ENCODE peak calls at places on chromosomes 16 and 17, in four cellular contexts. One of them, this sample, is unnamed.

GRCh38 chr16:70656712-70657263 is 10.4 kb downstream of the IL34 start:
- DNase-seq in HCT116: no peak
- DNase-seq in K562: no peak
- DNase-seq in HepG2: peak; percentile 78
- DNase-seq in this sample: no peak

GRCh38 chr16:50093607-50094570 is 28.1 kb downstream of the HEATR3 start:
- DNase-seq in HCT116: no peak
- DNase-seq in K562: no peak
- DNase-seq in HepG2: no peak
- DNase-seq in this sample: no peak

GRCh38 chr16:1159973-1160772 is 7.3 kb downstream of the CACNA1H start:
- DNase-seq in HCT116: no peak
- DNase-seq in K562: peak; percentile 58
- DNase-seq in HepG2: peak; percentile 83
- DNase-seq in this sample: no peak

GRCh38 chr17:35238817-35239216 is 4.1 kb upstream of the SLFN5 start:
- DNase-seq in HCT116: no peak
- DNase-seq in K562: no peak
- DNase-seq in HepG2: no peak
- DNase-seq in this sample: no peak

GRCh38 chr16:50563989-50564388 is 15.8 kb downstream of the NKD1 start:
- DNase-seq in HCT116: no peak
- DNase-seq in K562: no peak
- DNase-seq in HepG2: no peak
- DNase-seq in this sample: no peak

GRCh38 chr16:66364117-66364958 is 2.2 kb upstream of the CDH5 start:
- DNase-seq in HCT116: no peak
- DNase-seq in K562: no peak
- DNase-seq in HepG2: no peak
- DNase-seq in this sample: no peak

GRCh38 chr17:40416671-40417070 is 1.0 kb downstream of the TOP2A start:
- DNase-seq in HCT116: no peak
- DNase-seq in K562: no peak
- DNase-seq in HepG2: no peak
- DNase-seq in this sample: no peak

GRCh38 chr17:42525221-42525620 is 10.8 kb upstream of the NAGLU start:
- DNase-seq in HCT116: no peak
- DNase-seq in K562: no peak
- DNase-seq in HepG2: no peak
- DNase-seq in this sample: no peak

GRCh38 chr17:62657664-62658063 is 30.2 kb downstream of the MRC2 start:
- DNase-seq in HCT116: no peak
- DNase-seq in K562: no peak
- DNase-seq in HepG2: no peak
- DNase-seq in this sample: no peak

GRCh38 chr17:58224315-58224714 is 5.3 kb upstream of the MKS1 start:
- DNase-seq in HCT116: peak; percentile 28
- DNase-seq in K562: no peak
- DNase-seq in HepG2: no peak
- DNase-seq in this sample: no peak

GRCh38 chr17:40316571-40317344 is 7.8 kb downstream of the RARA start:
- DNase-seq in HCT116: peak; percentile 40
- DNase-seq in K562: no peak
- DNase-seq in HepG2: peak; percentile 80
- DNase-seq in this sample: no peak

GRCh38 chr16:56425439-56425832 is at the start of gene AMFR:
- DNase-seq in HCT116: peak; percentile 54
- DNase-seq in K562: peak; percentile 93
- DNase-seq in HepG2: peak; percentile 74
- DNase-seq in this sample: no peak

GRCh38 chr16:10744370-10745030 is 858 bp downstream of the NUBP1 start:
- DNase-seq in HCT116: no peak
- DNase-seq in K562: no peak
- DNase-seq in HepG2: no peak
- DNase-seq in this sample: no peak

GRCh38 chr17:69460963-69461922 is 46.7 kb downstream of the MAP2K6 start:
- DNase-seq in HCT116: no peak
- DNase-seq in K562: no peak
- DNase-seq in HepG2: no peak
- DNase-seq in this sample: no peak

DNA sequence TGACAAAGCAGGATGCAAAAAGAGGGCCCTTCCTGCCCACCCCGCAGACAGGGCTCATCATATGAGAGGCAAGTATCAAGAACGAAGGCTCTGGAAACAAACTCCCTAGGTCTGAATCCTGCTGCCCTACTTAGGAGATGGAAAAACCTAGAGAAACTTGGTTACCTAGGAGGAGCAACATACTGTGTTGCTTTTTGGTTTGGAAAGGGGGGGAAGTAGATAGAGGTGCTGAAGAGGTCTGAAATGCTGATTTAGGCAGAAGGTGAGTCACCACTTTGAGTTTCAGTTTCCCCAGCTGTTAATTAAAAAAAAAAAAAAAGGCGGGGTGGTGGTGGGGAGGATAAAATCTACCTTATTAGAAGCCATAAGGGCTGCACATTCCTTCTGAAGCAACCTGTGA is 1.5 kb downstream of the N4BP1 start:
- DNase-seq in HCT116: no peak
- DNase-seq in K562: no peak
- DNase-seq in HepG2: no peak
- DNase-seq in this sample: no peak
- TF ChIP-seq TCF7L2 in HCT116: no peak
- TF ChIP-seq TCF7L2 in K562: no peak
- TF ChIP-seq TCF7L2 in HepG2: no peak
- TF ChIP-seq TCF7L2 in this sample: no peak

DNA sequence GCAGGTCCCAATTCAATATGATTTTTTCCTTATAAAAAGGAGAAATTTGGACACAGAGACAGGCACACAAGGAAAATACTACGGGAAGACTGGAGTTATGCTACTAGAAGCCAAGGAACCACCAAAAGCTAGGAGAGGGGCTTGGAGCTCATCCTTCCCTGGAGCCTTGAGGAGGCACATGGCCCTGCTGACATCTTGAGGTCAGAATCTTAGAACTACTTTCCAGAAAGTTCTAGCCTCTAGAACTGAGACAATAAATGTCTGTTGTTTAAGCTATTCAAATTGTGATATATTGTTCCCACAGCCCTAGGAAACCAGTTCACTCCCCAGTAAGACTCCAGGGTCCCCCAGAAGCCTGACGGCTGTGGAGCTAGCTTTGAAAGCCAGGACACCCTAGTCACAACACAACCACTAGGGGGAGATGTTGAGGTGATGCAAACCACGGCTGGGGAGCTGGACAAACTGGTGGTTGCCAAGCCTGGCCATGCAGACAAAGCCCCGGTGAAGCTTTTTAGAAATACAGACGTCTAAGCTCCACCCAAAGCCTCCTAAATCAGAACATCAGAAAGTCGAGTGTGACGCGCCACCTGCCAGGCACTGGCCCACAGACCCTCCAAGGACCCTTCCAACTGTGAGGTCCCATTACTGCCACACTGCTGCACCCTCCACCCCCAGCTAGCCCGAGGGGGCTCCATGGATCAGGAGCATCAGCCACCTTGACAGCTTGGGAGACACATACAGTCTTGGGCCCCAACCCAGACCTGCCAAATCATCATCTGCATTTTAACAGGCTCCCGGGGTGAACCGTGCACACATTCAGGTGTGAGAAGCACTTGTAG is 106.4 kb downstream of the SLC39A11 start:
- DNase-seq in HCT116: peak; percentile 70
- DNase-seq in K562: peak; percentile 84
- DNase-seq in HepG2: peak; percentile 79
- DNase-seq in this sample: peak; percentile 53
- TF ChIP-seq TCF7L2 in HCT116: no peak
- TF ChIP-seq TCF7L2 in K562: no peak
- TF ChIP-seq TCF7L2 in HepG2: no peak
- TF ChIP-seq TCF7L2 in this sample: no peak

DNA sequence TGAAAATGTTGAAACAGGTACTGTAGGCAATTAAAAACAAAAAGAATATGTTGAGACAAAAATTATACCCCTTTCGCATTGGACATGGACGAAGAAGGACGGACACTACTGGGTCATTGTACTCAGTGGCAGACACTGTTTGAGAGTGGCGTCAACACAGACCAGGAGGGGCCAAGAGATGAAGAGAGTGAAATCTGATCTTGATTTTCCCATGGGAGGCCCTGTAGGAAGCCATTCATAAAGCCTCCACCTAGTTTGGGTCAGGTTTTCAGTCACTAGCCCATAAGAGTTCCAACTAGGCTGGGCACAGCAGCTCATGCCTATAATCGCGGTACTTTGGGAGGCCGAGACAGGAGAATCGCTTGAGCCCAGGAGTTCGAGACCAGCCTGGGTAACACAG is 23.6 kb upstream of the SMURF2 start:
- DNase-seq in HCT116: no peak
- DNase-seq in K562: no peak
- DNase-seq in HepG2: no peak
- DNase-seq in this sample: no peak
- TF ChIP-seq TCF7L2 in HCT116: no peak
- TF ChIP-seq TCF7L2 in K562: no peak
- TF ChIP-seq TCF7L2 in HepG2: no peak
- TF ChIP-seq TCF7L2 in this sample: no peak

DNA sequence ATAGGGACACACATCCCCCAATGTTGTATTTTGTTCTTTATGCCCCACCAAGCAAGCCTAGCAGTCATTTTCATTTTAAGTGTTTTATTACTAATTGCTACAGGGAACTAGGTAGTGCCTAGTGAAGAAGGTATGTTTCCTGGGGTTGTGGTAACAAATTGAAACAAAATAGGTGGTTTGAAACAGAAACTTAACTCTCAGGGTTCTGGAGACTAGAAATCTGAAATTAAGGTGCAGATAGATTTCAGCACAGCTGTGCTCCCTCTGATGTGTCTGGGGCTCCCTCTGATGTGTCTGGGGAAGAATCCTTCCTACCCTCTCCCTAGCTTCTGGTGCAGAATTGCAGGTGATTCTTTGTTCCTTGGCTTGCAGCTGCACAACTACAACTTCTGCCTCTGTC is 390.1 kb downstream of the ZFHX3 start:
- DNase-seq in HCT116: no peak
- DNase-seq in K562: no peak
- DNase-seq in HepG2: no peak
- DNase-seq in this sample: no peak
- TF ChIP-seq TCF7L2 in HCT116: no peak
- TF ChIP-seq TCF7L2 in K562: no peak
- TF ChIP-seq TCF7L2 in HepG2: no peak
- TF ChIP-seq TCF7L2 in this sample: no peak

DNA sequence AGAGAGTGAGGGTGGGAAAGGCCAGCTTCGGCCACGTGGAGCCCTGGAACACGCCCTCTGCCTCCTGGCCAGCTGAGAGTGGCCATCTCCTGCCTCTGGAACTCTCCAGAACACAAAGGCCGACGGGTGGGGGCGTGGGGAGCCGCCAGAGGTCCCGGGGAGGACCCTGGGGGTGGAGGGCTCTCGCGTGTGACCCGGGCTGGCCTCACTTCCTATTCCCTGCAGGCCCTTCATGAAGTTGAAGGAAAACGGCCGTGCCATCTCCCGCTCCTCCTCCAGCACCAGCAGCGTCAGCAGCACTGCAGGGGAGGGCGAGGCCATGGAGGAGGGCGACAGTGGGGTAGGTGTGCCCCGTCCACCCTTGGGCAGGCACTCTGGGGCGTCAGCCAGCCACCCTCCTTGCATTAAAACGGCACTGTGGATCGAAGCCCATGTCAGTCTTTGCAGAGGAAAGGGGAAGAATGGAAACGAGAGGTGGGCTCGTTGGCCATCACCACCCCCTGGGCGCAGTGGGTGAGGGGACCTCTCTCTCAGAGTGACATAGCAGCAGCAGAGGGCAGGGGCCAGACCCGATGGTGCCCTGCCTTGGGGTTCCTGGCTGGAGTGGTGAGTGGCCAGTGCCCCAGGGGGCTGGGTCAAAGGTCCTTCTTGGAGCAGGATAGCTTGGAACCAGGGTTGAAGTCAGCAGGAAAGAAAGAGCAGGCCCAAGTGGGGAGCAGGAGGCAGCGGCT is 37.1 kb downstream of the OR1D5 start:
- DNase-seq in HCT116: no peak
- DNase-seq in K562: no peak
- DNase-seq in HepG2: no peak
- DNase-seq in this sample: no peak
- TF ChIP-seq TCF7L2 in HCT116: no peak
- TF ChIP-seq TCF7L2 in K562: no peak
- TF ChIP-seq TCF7L2 in HepG2: no peak
- TF ChIP-seq TCF7L2 in this sample: no peak

GRCh38 chr17:975321-975982 is 4.1 kb downstream of the NXN start:
- DNase-seq in HCT116: no peak
- DNase-seq in K562: no peak
- DNase-seq in HepG2: no peak
- DNase-seq in this sample: no peak
- TF ChIP-seq TCF7L2 in HCT116: no peak
- TF ChIP-seq TCF7L2 in K562: no peak
- TF ChIP-seq TCF7L2 in HepG2: no peak
- TF ChIP-seq TCF7L2 in this sample: no peak

GRCh38 chr16:89434490-89434889 is 55.9 kb downstream of the ANKRD11 start:
- DNase-seq in HCT116: no peak
- DNase-seq in K562: no peak
- DNase-seq in HepG2: no peak
- DNase-seq in this sample: no peak
- TF ChIP-seq TCF7L2 in HCT116: no peak
- TF ChIP-seq TCF7L2 in K562: no peak
- TF ChIP-seq TCF7L2 in HepG2: no peak
- TF ChIP-seq TCF7L2 in this sample: no peak

GRCh38 chr17:55177159-55177913 is 87.4 kb upstream of the HLF start:
- DNase-seq in HCT116: no peak
- DNase-seq in K562: no peak
- DNase-seq in HepG2: peak; percentile 28
- DNase-seq in this sample: no peak
- TF ChIP-seq TCF7L2 in HCT116: no peak
- TF ChIP-seq TCF7L2 in K562: no peak
- TF ChIP-seq TCF7L2 in HepG2: no peak
- TF ChIP-seq TCF7L2 in this sample: no peak

DNA sequence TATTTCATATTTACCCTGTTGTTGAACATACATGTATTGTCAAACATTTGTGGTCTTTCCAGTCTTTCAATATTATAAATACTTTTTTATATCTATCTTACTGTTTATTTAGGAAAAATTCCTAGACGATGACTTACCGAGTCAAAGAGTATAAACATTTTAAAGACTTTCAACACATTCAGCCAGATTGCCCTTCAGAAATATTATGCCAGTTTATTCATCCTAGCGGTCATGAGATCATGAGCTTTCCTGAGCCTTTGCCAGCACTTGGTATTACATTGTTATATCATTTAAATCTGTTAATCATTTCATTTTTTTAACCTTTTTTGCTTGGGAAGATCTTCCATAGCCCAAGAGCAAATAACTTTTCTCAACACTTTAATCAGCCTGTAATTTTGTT is 197.4 kb downstream of the SPECC1 start:
- DNase-seq in HCT116: no peak
- DNase-seq in K562: no peak
- DNase-seq in HepG2: no peak
- DNase-seq in this sample: peak; percentile 72
- TF ChIP-seq TCF7L2 in HCT116: no peak
- TF ChIP-seq TCF7L2 in K562: no peak
- TF ChIP-seq TCF7L2 in HepG2: no peak
- TF ChIP-seq TCF7L2 in this sample: no peak